ENCODE peak calls at places on chromosomes 3 and 15, in six cellular contexts. One of them, this sample, is unnamed.

GRCh38 chr15:82060817-82061216 is 15.0 kb upstream of the MEX3B start:
- DNase-seq in prostate gland: no peak
- DNase-seq in spleen: no peak
- DNase-seq in GM23338: no peak
- DNase-seq in HCT116: no peak
- DNase-seq in endothelial cell of umbilical vein: no peak
- DNase-seq in this sample: no peak

GRCh38 chr3:11288786-11289637 is 16.8 kb downstream of the ATG7 start:
- DNase-seq in prostate gland: no peak
- DNase-seq in spleen: no peak
- DNase-seq in GM23338: no peak
- DNase-seq in HCT116: peak; percentile 18
- DNase-seq in endothelial cell of umbilical vein: peak; percentile 95
- DNase-seq in this sample: peak; percentile 57

GRCh38 chr15:56261854-56262509 is 18.3 kb upstream of the RFX7 start:
- DNase-seq in prostate gland: no peak
- DNase-seq in spleen: no peak
- DNase-seq in GM23338: no peak
- DNase-seq in HCT116: no peak
- DNase-seq in endothelial cell of umbilical vein: no peak
- DNase-seq in this sample: no peak

GRCh38 chr15:73677146-73677607 is 7.0 kb upstream of the CD276 start:
- DNase-seq in prostate gland: peak; percentile 69
- DNase-seq in spleen: no peak
- DNase-seq in GM23338: peak; percentile 89
- DNase-seq in HCT116: peak; percentile 51
- DNase-seq in endothelial cell of umbilical vein: peak; percentile 70
- DNase-seq in this sample: no peak

GRCh38 chr3:15708882-15709677 is 88.7 kb downstream of the ANKRD28 start:
- DNase-seq in prostate gland: no peak
- DNase-seq in spleen: no peak
- DNase-seq in GM23338: no peak
- DNase-seq in HCT116: no peak
- DNase-seq in endothelial cell of umbilical vein: peak; percentile 39
- DNase-seq in this sample: no peak

GRCh38 chr3:69738291-69738690 is 973 bp upstream of the MITF start:
- DNase-seq in prostate gland: no peak
- DNase-seq in spleen: no peak
- DNase-seq in GM23338: no peak
- DNase-seq in HCT116: no peak
- DNase-seq in endothelial cell of umbilical vein: peak; percentile 52
- DNase-seq in this sample: no peak

GRCh38 chr3:152236741-152237140 is 32.0 kb upstream of the MBNL1 start:
- DNase-seq in prostate gland: no peak
- DNase-seq in spleen: no peak
- DNase-seq in GM23338: no peak
- DNase-seq in HCT116: no peak
- DNase-seq in endothelial cell of umbilical vein: peak; percentile 16
- DNase-seq in this sample: peak; percentile 53

GRCh38 chr3:32216172-32216783 is 22.2 kb upstream of the CMTM8 start:
- DNase-seq in prostate gland: no peak
- DNase-seq in spleen: no peak
- DNase-seq in GM23338: no peak
- DNase-seq in HCT116: no peak
- DNase-seq in endothelial cell of umbilical vein: no peak
- DNase-seq in this sample: no peak

GRCh38 chr3:56207913-56208312 is 260.4 kb downstream of the ERC2 start:
- DNase-seq in prostate gland: no peak
- DNase-seq in spleen: no peak
- DNase-seq in GM23338: no peak
- DNase-seq in HCT116: no peak
- DNase-seq in endothelial cell of umbilical vein: no peak
- DNase-seq in this sample: no peak

GRCh38 chr3:178112134-178112533 is 424.1 kb upstream of the KCNMB2 start:
- DNase-seq in prostate gland: no peak
- DNase-seq in spleen: no peak
- DNase-seq in GM23338: peak; percentile 31
- DNase-seq in HCT116: no peak
- DNase-seq in endothelial cell of umbilical vein: no peak
- DNase-seq in this sample: no peak

GRCh38 chr15:70424937-70425411 is 327.3 kb upstream of the TLE3 start:
- DNase-seq in prostate gland: no peak
- DNase-seq in spleen: no peak
- DNase-seq in GM23338: no peak
- DNase-seq in HCT116: no peak
- DNase-seq in endothelial cell of umbilical vein: no peak
- DNase-seq in this sample: no peak

GRCh38 chr15:92034227-92034626 is 180.7 kb downstream of the SLCO3A1 start:
- DNase-seq in prostate gland: no peak
- DNase-seq in spleen: no peak
- DNase-seq in GM23338: no peak
- DNase-seq in HCT116: no peak
- DNase-seq in endothelial cell of umbilical vein: no peak
- DNase-seq in this sample: no peak

GRCh38 chr3:124360626-124361025 is 368.7 kb upstream of the ROPN1 start:
- DNase-seq in prostate gland: no peak
- DNase-seq in spleen: no peak
- DNase-seq in GM23338: peak; percentile 91
- DNase-seq in HCT116: no peak
- DNase-seq in endothelial cell of umbilical vein: no peak
- DNase-seq in this sample: no peak

GRCh38 chr15:47737424-47737823 is 20.1 kb downstream of the SEMA6D start:
- DNase-seq in prostate gland: no peak
- DNase-seq in spleen: no peak
- DNase-seq in GM23338: no peak
- DNase-seq in HCT116: no peak
- DNase-seq in endothelial cell of umbilical vein: no peak
- DNase-seq in this sample: no peak

GRCh38 chr3:53187430-53187829 is 26.4 kb downstream of the PRKCD start:
- DNase-seq in prostate gland: no peak
- DNase-seq in spleen: peak; percentile 37
- DNase-seq in GM23338: no peak
- DNase-seq in HCT116: no peak
- DNase-seq in endothelial cell of umbilical vein: no peak
- DNase-seq in this sample: no peak

GRCh38 chr3:69086133-69086722 is 1.5 kb downstream of the ARL6IP5 start:
- DNase-seq in prostate gland: peak; percentile 95
- DNase-seq in spleen: peak; percentile 86
- DNase-seq in GM23338: no peak
- DNase-seq in HCT116: peak; percentile 72
- DNase-seq in endothelial cell of umbilical vein: peak; percentile 96
- DNase-seq in this sample: peak; percentile 8

GRCh38 chr3:85939026-85939616 is 980.3 kb downstream of the CADM2 start:
- DNase-seq in prostate gland: no peak
- DNase-seq in spleen: no peak
- DNase-seq in GM23338: no peak
- DNase-seq in HCT116: no peak
- DNase-seq in endothelial cell of umbilical vein: no peak
- DNase-seq in this sample: no peak

GRCh38 chr15:46315540-46315939 is 680.7 kb downstream of the SQOR start:
- DNase-seq in prostate gland: no peak
- DNase-seq in spleen: no peak
- DNase-seq in GM23338: no peak
- DNase-seq in HCT116: no peak
- DNase-seq in endothelial cell of umbilical vein: no peak
- DNase-seq in this sample: no peak
- TF ChIP-seq POLR2AphosphoS5 in prostate gland: no peak
- TF ChIP-seq POLR2AphosphoS5 in spleen: no peak
- TF ChIP-seq POLR2AphosphoS5 in GM23338: no peak
- TF ChIP-seq POLR2AphosphoS5 in HCT116: no peak
- TF ChIP-seq POLR2AphosphoS5 in endothelial cell of umbilical vein: no peak
- TF ChIP-seq POLR2AphosphoS5 in this sample: no peak

GRCh38 chr3:45381168-45381852 is 7.1 kb upstream of the LARS2 start:
- DNase-seq in prostate gland: no peak
- DNase-seq in spleen: no peak
- DNase-seq in GM23338: peak; percentile 17
- DNase-seq in HCT116: no peak
- DNase-seq in endothelial cell of umbilical vein: peak; percentile 3
- DNase-seq in this sample: no peak

GRCh38 chr3:45387636-45388348 is 584 bp upstream of the LARS2 start:
- DNase-seq in prostate gland: no peak
- DNase-seq in spleen: no peak
- DNase-seq in GM23338: peak; percentile 56
- DNase-seq in HCT116: no peak
- DNase-seq in endothelial cell of umbilical vein: no peak
- DNase-seq in this sample: no peak

DNA sequence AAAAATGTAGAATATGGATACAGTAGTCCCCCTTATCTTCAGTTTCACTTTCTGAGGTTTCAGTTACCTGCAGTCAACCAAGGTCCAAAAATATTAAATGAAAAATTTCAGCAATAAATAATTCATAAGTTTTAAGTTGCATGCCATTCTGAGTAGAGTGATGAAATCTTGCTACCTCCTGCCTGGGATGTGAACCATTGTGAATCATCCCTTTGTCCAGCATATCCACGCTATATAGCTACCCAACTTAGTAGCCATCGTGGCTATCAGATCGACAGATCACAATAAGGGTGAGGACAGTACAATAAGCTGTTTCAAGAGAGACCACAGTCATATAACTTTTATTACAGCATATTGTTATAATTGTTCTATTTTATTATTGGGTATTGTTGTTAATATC is 1.2 kb upstream of the LARS2 start:
- DNase-seq in prostate gland: no peak
- DNase-seq in spleen: no peak
- DNase-seq in GM23338: no peak
- DNase-seq in HCT116: no peak
- DNase-seq in endothelial cell of umbilical vein: no peak
- DNase-seq in this sample: no peak
- H3K4me3 ChIP-seq in prostate gland: no peak overlapping the region
- H3K4me3 ChIP-seq in spleen: no peak overlapping the region
- H3K4me3 ChIP-seq in GM23338: no peak overlapping the region
- H3K4me3 ChIP-seq in HCT116: no peak overlapping the region
- H3K4me3 ChIP-seq in endothelial cell of umbilical vein: no peak overlapping the region
- H3K4me3 ChIP-seq in this sample: no peak overlapping the region

GRCh38 chr3:155667988-155668387 is 76.9 kb downstream of the PLCH1 start:
- DNase-seq in prostate gland: no peak
- DNase-seq in spleen: no peak
- DNase-seq in GM23338: no peak
- DNase-seq in HCT116: no peak
- DNase-seq in endothelial cell of umbilical vein: no peak
- DNase-seq in this sample: no peak

GRCh38 chr3:155661730-155662129 is 83.1 kb downstream of the PLCH1 start:
- DNase-seq in prostate gland: no peak
- DNase-seq in spleen: no peak
- DNase-seq in GM23338: peak; percentile 32
- DNase-seq in HCT116: no peak
- DNase-seq in endothelial cell of umbilical vein: no peak
- DNase-seq in this sample: no peak

GRCh38 chr3:155661042-155661441 is 83.8 kb downstream of the PLCH1 start:
- DNase-seq in prostate gland: no peak
- DNase-seq in spleen: no peak
- DNase-seq in GM23338: no peak
- DNase-seq in HCT116: no peak
- DNase-seq in endothelial cell of umbilical vein: no peak
- DNase-seq in this sample: no peak

GRCh38 chr3:155670320-155670719 is 74.6 kb downstream of the PLCH1 start:
- DNase-seq in prostate gland: no peak
- DNase-seq in spleen: no peak
- DNase-seq in GM23338: no peak
- DNase-seq in HCT116: no peak
- DNase-seq in endothelial cell of umbilical vein: no peak
- DNase-seq in this sample: no peak

GRCh38 chr3:155664922-155665695 is 79.8 kb downstream of the PLCH1 start:
- DNase-seq in prostate gland: peak; percentile 47
- DNase-seq in spleen: no peak
- DNase-seq in GM23338: peak; percentile 20
- DNase-seq in HCT116: peak; percentile 38
- DNase-seq in endothelial cell of umbilical vein: no peak
- DNase-seq in this sample: no peak
- TF ChIP-seq POLR2AphosphoS5 in prostate gland: peak; percentile 63
- TF ChIP-seq POLR2AphosphoS5 in spleen: no peak
- TF ChIP-seq POLR2AphosphoS5 in GM23338: no peak
- TF ChIP-seq POLR2AphosphoS5 in HCT116: peak; percentile 20
- TF ChIP-seq POLR2AphosphoS5 in endothelial cell of umbilical vein: no peak
- TF ChIP-seq POLR2AphosphoS5 in this sample: no peak

DNA sequence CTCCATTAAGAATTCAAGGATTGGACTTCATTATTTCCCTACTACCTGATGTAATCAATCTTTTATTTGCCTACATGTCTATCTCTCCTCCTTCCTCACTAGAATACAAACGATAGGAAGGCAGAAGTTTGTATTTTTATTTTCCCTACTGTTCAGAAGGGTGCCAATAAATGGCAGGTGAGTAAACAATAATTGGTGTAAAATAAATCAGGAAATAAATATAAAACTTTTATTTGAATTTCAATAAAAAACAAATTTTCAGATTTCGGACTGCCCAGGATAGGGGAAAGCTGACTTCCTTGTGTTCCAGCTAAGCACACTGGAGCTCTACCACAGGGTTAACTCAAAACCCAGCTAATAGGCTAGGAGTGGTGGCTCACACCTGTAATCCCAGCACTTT is 636.3 kb upstream of the BCHE start:
- DNase-seq in prostate gland: no peak
- DNase-seq in spleen: no peak
- DNase-seq in GM23338: no peak
- DNase-seq in HCT116: no peak
- DNase-seq in endothelial cell of umbilical vein: no peak
- DNase-seq in this sample: no peak
- H3K4me3 ChIP-seq in prostate gland: no peak overlapping the region
- H3K4me3 ChIP-seq in spleen: no peak overlapping the region
- H3K4me3 ChIP-seq in GM23338: no peak overlapping the region
- H3K4me3 ChIP-seq in HCT116: no peak overlapping the region
- H3K4me3 ChIP-seq in endothelial cell of umbilical vein: no peak overlapping the region
- H3K4me3 ChIP-seq in this sample: no peak overlapping the region

GRCh38 chr15:45279024-45279697 is 27.1 kb downstream of the SLC28A2 start:
- DNase-seq in prostate gland: peak; percentile 98
- DNase-seq in spleen: peak; percentile 96
- DNase-seq in GM23338: peak; percentile 98
- DNase-seq in HCT116: peak; percentile 96
- DNase-seq in endothelial cell of umbilical vein: peak; percentile 96
- DNase-seq in this sample: peak; percentile 85
- TF ChIP-seq POLR2AphosphoS5 in prostate gland: peak; percentile 99
- TF ChIP-seq POLR2AphosphoS5 in spleen: peak; percentile 93
- TF ChIP-seq POLR2AphosphoS5 in GM23338: peak; percentile 89
- TF ChIP-seq POLR2AphosphoS5 in HCT116: peak; percentile 92
- TF ChIP-seq POLR2AphosphoS5 in endothelial cell of umbilical vein: peak; percentile 58
- TF ChIP-seq POLR2AphosphoS5 in this sample: peak; percentile 94

DNA sequence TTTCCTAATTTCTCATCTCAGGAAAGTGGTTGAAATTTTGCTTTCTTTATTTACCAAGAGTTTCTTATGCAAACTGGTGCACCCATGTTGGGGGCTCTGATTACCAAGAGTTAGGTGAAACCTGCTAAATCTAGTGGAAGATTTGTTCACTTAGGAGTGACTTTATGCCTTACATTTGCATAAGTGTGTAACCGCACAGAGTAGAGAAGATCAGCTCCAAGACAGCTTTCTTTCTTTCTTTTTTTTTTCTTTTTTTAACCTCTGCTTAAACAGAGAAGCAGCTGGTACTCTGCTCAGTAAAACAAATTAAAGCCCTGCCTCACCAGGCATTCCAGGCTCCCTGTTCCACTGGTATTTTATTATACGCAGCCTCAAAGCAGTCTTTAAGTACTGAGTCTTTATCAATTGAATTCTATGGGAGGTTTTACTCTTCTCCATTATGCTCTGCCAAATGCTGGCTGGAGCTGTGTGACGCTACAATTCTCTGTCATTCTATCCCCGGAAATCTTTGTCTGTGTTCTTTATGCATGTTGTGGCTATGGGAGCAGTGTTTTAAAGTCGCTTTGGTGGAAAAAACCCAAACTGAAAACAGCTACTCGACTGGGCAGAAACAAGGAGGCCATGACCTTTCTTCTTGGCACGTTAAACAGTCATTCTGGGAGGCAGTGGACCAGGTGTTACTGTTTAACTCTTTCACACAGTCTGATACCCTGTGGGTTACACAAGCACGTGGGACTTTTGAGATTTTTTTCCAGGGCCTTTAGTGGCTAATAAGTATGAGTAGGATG is 55.2 kb upstream of the GBE1 start:
- DNase-seq in prostate gland: no peak
- DNase-seq in spleen: no peak
- DNase-seq in GM23338: no peak
- DNase-seq in HCT116: no peak
- DNase-seq in endothelial cell of umbilical vein: no peak
- DNase-seq in this sample: no peak
- H3K4me3 ChIP-seq in prostate gland: no peak overlapping the region
- H3K4me3 ChIP-seq in spleen: no peak overlapping the region
- H3K4me3 ChIP-seq in GM23338: no peak overlapping the region
- H3K4me3 ChIP-seq in HCT116: no peak overlapping the region
- H3K4me3 ChIP-seq in endothelial cell of umbilical vein: no peak overlapping the region
- H3K4me3 ChIP-seq in this sample: no peak overlapping the region

This sample was measured in SK-N-MC.